ENCODE peak calls at places on chromosome 21, in nine cellular contexts. V, P, M, I, R, E, U, D and X are unnamed samples. For H3K9me3, the result is how much of the 10 kb centered on the place peaks cover.

GRCh38 chr21:25855591-25855990 is 120.8 kb downstream of the GABPA start:
- DNase-seq in V (no peak), P (no peak), M (no peak), I (no peak), R (no peak), E (no peak), U (no peak), D (no peak), X (no peak)

GRCh38 chr21:42991992-42992740 is 17.8 kb downstream of the PKNOX1 start:
- DNase-seq in V (no peak), P (no peak), M (no peak), I (no peak), R (peak), E (peak), U (peak), D (peak), X (no peak)

GRCh38 chr21:25838809-25839208 is 104.0 kb downstream of the GABPA start:
- DNase-seq in V (no peak), P (no peak), M (no peak), I (no peak), R (peak), E (no peak), U (no peak), D (no peak), X (no peak)

GRCh38 chr21:37087188-37087587 is 14.1 kb downstream of the TTC3 start:
- DNase-seq in V (no peak), P (no peak), M (no peak), I (no peak), R (peak), E (peak), U (no peak), D (no peak), X (no peak)

GRCh38 chr21:42622284-42622683 is 31.1 kb upstream of the PDE9A start:
- DNase-seq in V (no peak), P (no peak), M (no peak), I (no peak), R (no peak), E (no peak), U (no peak), D (no peak), X (no peak)

GRCh38 chr21:17769049-17769845 is 49.9 kb downstream of the C21orf91 start:
- DNase-seq in V (no peak), P (no peak), M (no peak), I (no peak), R (no peak), E (no peak), U (no peak), D (no peak), X (no peak)

GRCh38 chr21:44853601-44854390 is 19.7 kb downstream of the PTTG1IP start:
- DNase-seq in V (no peak), P (no peak), M (no peak), I (no peak), R (no peak), E (no peak), U (no peak), D (no peak), X (no peak)

GRCh38 chr21:38848187-38848609 is 42.5 kb downstream of the ETS2 start:
- DNase-seq in V (no peak), P (no peak), M (no peak), I (no peak), R (no peak), E (peak), U (no peak), D (no peak), X (no peak)

GRCh38 chr21:35303085-35303484 is 254.0 kb upstream of the RUNX1 start:
- DNase-seq in V (no peak), P (no peak), M (no peak), I (no peak), R (peak), E (peak), U (no peak), D (no peak), X (no peak)

GRCh38 chr21:15557925-15558324 is 171.9 kb upstream of the USP25 start:
- DNase-seq in V (no peak), P (no peak), M (no peak), I (no peak), R (no peak), E (no peak), U (no peak), D (no peak), X (no peak)

GRCh38 chr21:25572895-25573310 is 34.4 kb downstream of the MRPL39 start:
- DNase-seq in V (no peak), P (no peak), M (no peak), I (no peak), R (peak), E (peak), U (no peak), D (no peak), X (no peak)

GRCh38 chr21:36807421-36808004 is 108.6 kb downstream of the SIM2 start:
- DNase-seq in V (no peak), P (no peak), M (no peak), I (no peak), R (no peak), E (no peak), U (no peak), D (no peak), X (no peak)

GRCh38 chr21:38439957-38440356 is 58.3 kb downstream of the ERG start:
- DNase-seq in V (no peak), P (no peak), M (no peak), I (no peak), R (no peak), E (no peak), U (no peak), D (no peak), X (no peak)

GRCh38 chr21:15442743-15443142 is 287.0 kb upstream of the USP25 start:
- DNase-seq in V (no peak), P (no peak), M (no peak), I (no peak), R (no peak), E (peak), U (no peak), D (no peak), X (no peak)

GRCh38 chr21:39445339-39446269 is at the start of gene LCA5L:
- DNase-seq in V (peak), P (peak), M (peak), I (peak), R (peak), E (peak), U (peak), D (peak), X (peak)

GRCh38 chr21:23624281-23624680 is 1983.0 kb downstream of the MRPL39 start:
- DNase-seq in V (no peak), P (no peak), M (no peak), I (no peak), R (no peak), E (no peak), U (no peak), D (no peak), X (no peak)

GRCh38 chr21:44962481-44962966 is 22.7 kb downstream of the SLX9 start:
- DNase-seq in V (no peak), P (no peak), M (no peak), I (peak), R (peak), E (peak), U (no peak), D (no peak), X (no peak)

GRCh38 chr21:42621828-42622199 is 31.6 kb upstream of the PDE9A start:
- DNase-seq in V (no peak), P (no peak), M (no peak), I (no peak), R (no peak), E (no peak), U (no peak), D (no peak), X (no peak)

GRCh38 chr21:39518845-39519205 is 67.1 kb downstream of the SH3BGR start:
- DNase-seq in V (no peak), P (no peak), M (no peak), I (no peak), R (no peak), E (no peak), U (no peak), D (no peak), X (no peak)

GRCh38 chr21:32329331-32329730 is 30.7 kb downstream of the MRAP start:
- DNase-seq in V (no peak), P (no peak), M (no peak), I (peak), R (peak), E (peak), U (peak), D (peak), X (no peak)

GRCh38 chr21:34510148-34511142 is 1.6 kb downstream of the KCNE1 start:
- DNase-seq in V (peak), P (peak), M (no peak), I (peak), R (peak), E (peak), U (peak), D (peak), X (no peak)

GRCh38 chr21:29271927-29272333 is 26.8 kb upstream of the BACH1 start:
- DNase-seq in V (no peak), P (no peak), M (no peak), I (no peak), R (no peak), E (no peak), U (no peak), D (no peak), X (no peak)

GRCh38 chr21:37877171-37877570 is 39.1 kb downstream of the KCNJ6 start:
- DNase-seq in V (no peak), P (no peak), M (no peak), I (no peak), R (peak), E (peak), U (no peak), D (no peak), X (no peak)

GRCh38 chr21:17467392-17467791 is 45.5 kb upstream of the CXADR start:
- DNase-seq in V (no peak), P (no peak), M (no peak), I (no peak), R (no peak), E (no peak), U (no peak), D (no peak), X (no peak)

GRCh38 chr21:16709866-16710550 is 802.8 kb upstream of the CXADR start:
- DNase-seq in V (no peak), P (no peak), M (no peak), I (no peak), R (peak), E (no peak), U (no peak), D (no peak), X (no peak)

GRCh38 chr21:14889080-14889805 is 175.6 kb downstream of the NRIP1 start:
- DNase-seq in V (no peak), P (no peak), M (no peak), I (no peak), R (peak), E (peak), U (no peak), D (no peak), X (no peak)

GRCh38 chr21:25127811-25128210 is 479.5 kb downstream of the MRPL39 start:
- DNase-seq in V (no peak), P (no peak), M (no peak), I (no peak), R (no peak), E (no peak), U (no peak), D (no peak), X (no peak)

GRCh38 chr21:36203603-36203889 is 46.9 kb downstream of the DOP1B start:
- DNase-seq in V (no peak), P (no peak), M (no peak), I (no peak), R (peak), E (peak), U (no peak), D (no peak), X (no peak)

GRCh38 chr21:16573581-16573980 is 843.8 kb downstream of the USP25 start:
- DNase-seq in V (no peak), P (no peak), M (no peak), I (no peak), R (peak), E (peak), U (no peak), D (no peak), X (no peak)

GRCh38 chr21:26199471-26199870 is 28.9 kb upstream of the APP start:
- DNase-seq in V (no peak), P (no peak), M (no peak), I (no peak), R (peak), E (no peak), U (no peak), D (no peak), X (no peak)

GRCh38 chr21:35351434-35351833 is 302.3 kb upstream of the RUNX1 start:
- DNase-seq in V (no peak), P (no peak), M (no peak), I (no peak), R (no peak), E (no peak), U (no peak), D (no peak), X (no peak)

GRCh38 chr21:44898851-44899767 is 21.6 kb downstream of the ITGB2 start:
- DNase-seq in V (no peak), P (no peak), M (no peak), I (no peak), R (no peak), E (no peak), U (peak), D (no peak), X (no peak)

GRCh38 chr21:38349111-38349746 is 92.4 kb downstream of the KCNJ15 start:
- DNase-seq in V (no peak), P (no peak), M (no peak), I (no peak), R (peak), E (no peak), U (no peak), D (no peak), X (no peak)

GRCh38 chr21:29184047-29184446 is 53.6 kb downstream of the MAP3K7CL start:
- DNase-seq in V (no peak), P (no peak), M (no peak), I (no peak), R (no peak), E (no peak), U (no peak), D (no peak), X (no peak)

GRCh38 chr21:25428537-25428936 is 178.7 kb downstream of the MRPL39 start:
- DNase-seq in V (no peak), P (no peak), M (no peak), I (no peak), R (peak), E (no peak), U (no peak), D (no peak), X (no peak)

GRCh38 chr21:25501996-25502665 is 105.2 kb downstream of the MRPL39 start:
- DNase-seq in V (no peak), P (no peak), M (no peak), I (no peak), R (no peak), E (no peak), U (no peak), D (no peak), X (no peak)

DNA sequence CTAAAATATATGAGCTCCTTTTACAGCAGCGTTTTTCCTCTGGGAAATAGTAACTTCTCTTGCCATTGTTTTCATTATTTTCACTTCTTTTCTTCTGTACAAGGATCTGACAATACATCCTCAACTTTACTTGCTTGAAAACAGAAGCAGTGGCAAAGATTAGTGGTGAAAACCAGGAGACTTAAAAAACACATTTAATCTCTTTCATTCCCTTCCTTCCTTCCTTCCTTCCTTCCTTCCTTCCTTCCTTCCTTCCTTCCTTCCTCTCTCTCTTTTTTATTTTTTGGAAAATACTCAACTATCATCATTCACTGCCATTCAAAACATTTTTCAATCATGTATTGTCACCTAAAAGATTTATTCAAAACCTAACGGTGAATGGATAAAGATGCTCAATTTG is 1411.4 kb downstream of the NCAM2 start:
- DNase-seq in V (no peak), P (no peak), M (no peak), I (no peak), R (no peak), E (no peak), U (no peak), D (no peak), X (no peak)
- H3K9me3 ChIP-seq in V (under half), P (under half), M (under half), I (under half), R (under half), E (under half), U (under half), D (under half), X (under half)

GRCh38 chr21:19353271-19353670 is 949.7 kb upstream of the TMPRSS15 start:
- DNase-seq in V (no peak), P (no peak), M (no peak), I (no peak), R (no peak), E (no peak), U (no peak), D (no peak), X (no peak)
- H3K9me3 ChIP-seq in V (under half), P (under half), M (under half), I (under half), R (under half), E (under half), U (under half), D (under half), X (under half)

DNA sequence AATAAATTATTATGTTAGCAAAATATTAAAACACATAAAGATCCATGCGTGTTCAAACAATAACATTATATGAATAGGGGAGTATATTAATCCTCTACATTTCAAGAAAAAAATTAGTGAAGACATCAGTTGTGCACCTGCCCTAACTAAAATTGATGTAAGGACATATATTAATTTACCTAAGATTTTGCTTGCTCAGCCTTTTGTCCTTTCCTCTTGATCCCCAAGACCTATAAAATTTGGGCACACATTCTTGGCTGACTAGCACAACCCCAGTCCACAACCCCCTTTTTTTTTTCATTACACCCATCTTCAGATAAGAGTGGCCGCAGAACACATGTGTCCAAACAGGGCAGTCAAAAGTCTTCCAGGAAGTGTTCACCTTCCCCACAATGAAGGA is 6.6 kb downstream of the KRTAP21-2 start:
- DNase-seq in V (no peak), P (no peak), M (no peak), I (no peak), R (no peak), E (no peak), U (no peak), D (no peak), X (no peak)
- H3K9me3 ChIP-seq in V (under half), P (under half), M (under half), I (under half), R (under half), E (under half), U (under half), D (under half), X (under half)

DNA sequence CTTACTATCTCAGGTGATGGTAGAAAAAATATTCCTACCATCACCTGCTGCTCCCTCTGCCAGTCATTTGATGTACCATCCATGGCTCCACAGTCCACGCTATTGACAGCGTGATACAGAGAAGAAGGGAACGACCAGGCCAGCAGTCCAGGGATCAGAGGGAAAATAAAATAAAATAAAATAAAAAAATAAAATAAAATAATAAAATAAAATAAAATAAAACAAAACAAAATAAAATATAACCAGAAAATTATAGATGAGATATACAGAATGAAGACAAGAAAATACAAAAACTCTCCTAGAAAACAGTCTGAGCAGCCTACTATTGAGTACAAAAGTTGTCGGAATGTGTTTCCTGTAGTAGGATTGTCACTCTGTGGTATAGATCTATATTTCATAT is 619.4 kb upstream of the TMPRSS15 start:
- DNase-seq in V (no peak), P (no peak), M (no peak), I (no peak), R (no peak), E (no peak), U (no peak), D (no peak), X (no peak)
- H3K9me3 ChIP-seq in V (under half), P (under half), M (under half), I (under half), R (under half), E (under half), U (under half), D (under half), X (under half)

GRCh38 chr21:46065215-46065992 is 32.5 kb upstream of the COL6A2 start:
- DNase-seq in V (no peak), P (no peak), M (no peak), I (peak), R (peak), E (peak), U (peak), D (peak), X (no peak)

GRCh38 chr21:46065993-46066842 is 31.7 kb upstream of the COL6A2 start:
- DNase-seq in V (no peak), P (no peak), M (no peak), I (no peak), R (peak), E (no peak), U (no peak), D (peak), X (no peak)

GRCh38 chr21:46067505-46068201 is 30.3 kb upstream of the COL6A2 start:
- DNase-seq in V (no peak), P (no peak), M (no peak), I (no peak), R (no peak), E (no peak), U (no peak), D (no peak), X (no peak)

GRCh38 chr21:46068516-46069079 is 29.3 kb upstream of the COL6A2 start:
- DNase-seq in V (no peak), P (no peak), M (no peak), I (no peak), R (no peak), E (no peak), U (no peak), D (no peak), X (no peak)

DNA sequence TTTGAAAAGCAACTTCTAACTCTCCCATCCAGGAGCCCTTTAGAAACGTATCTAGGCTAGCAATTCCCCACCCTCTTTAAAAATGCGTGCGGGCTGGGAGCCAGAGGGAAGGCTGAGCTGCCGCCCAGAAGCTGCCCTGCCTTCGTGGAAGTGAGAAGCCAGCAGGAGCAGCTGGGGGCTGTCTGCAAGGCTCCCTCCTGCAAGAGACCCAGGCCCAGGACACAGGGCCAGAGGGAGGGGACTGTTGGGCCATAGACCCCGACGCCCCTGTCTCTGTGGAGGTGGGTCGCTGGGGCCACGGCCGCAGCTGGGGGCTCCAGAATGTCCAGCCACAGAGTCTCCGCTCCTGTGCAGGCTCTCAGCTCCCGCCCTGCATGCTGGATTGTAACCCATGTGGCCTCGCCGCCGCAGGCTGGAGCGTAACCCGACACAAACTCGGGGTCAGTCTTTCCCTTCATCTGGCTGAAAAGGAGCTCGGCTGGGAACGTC is 31.0 kb upstream of the COL6A2 start:
- DNase-seq in V (no peak), P (no peak), M (no peak), I (no peak), R (peak), E (no peak), U (peak), D (peak), X (no peak)
- H3K9me3 ChIP-seq in V (under half), P (under half), M (under half), I (under half), R (under half), E (under half), U (under half), D (under half), X (under half)

GRCh38 chr21:40819262-40819661 is 27.7 kb downstream of the DSCAM start:
- DNase-seq in V (no peak), P (no peak), M (no peak), I (no peak), R (no peak), E (no peak), U (no peak), D (no peak), X (no peak)
- H3K9me3 ChIP-seq in V (under half), P (under half), M (under half), I (under half), R (under half), E (under half), U (under half), D (under half), X (under half)

DNA sequence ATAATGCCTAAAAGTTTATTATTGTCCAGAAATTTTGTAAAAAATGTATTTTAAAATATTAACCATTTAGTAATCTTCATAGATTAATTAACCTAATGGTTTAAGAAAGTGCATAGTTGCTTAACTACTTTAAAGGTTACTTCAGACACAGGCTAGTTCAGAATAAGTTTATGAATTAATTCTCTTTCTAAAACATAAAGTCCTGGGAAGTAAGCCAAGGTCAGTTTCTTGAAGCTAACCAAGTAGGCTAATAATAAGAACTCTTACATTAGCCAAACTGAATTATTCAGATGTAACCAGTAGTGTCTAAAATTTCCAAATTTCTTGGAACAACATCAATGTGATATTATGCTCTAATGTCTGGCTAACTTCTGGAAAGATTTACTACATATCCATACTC is 790.4 kb downstream of the NCAM2 start:
- DNase-seq in V (no peak), P (no peak), M (no peak), I (no peak), R (no peak), E (no peak), U (no peak), D (no peak), X (no peak)
- H3K9me3 ChIP-seq in V (under half), P (under half), M (under half), I (under half), R (under half), E (under half), U (under half), D (under half), X (under half)